ENCODE peak calls at places on chromosomes 2 and 18, in six cellular contexts. N, J, O, V, D and C are unnamed samples.

GRCh38 chr18:60067426-60068210 is 167.8 kb downstream of the PMAIP1 start:
- DNase-seq in J (no peak), V (peak), O (peak), D (no peak), N (peak), C (no peak)

GRCh38 chr2:8515864-8516533 is 165.9 kb upstream of the ID2 start:
- DNase-seq in V (no peak), J (no peak), N (no peak), D (no peak), O (no peak), C (no peak)

GRCh38 chr18:54149078-54149697 is 75.3 kb downstream of the MBD2 start:
- DNase-seq in V (no peak), N (peak), O (peak), J (no peak), D (no peak), C (peak)

GRCh38 chr2:226211439-226211838 is 588.2 kb downstream of the IRS1 start:
- DNase-seq in D (no peak), O (no peak), V (no peak), J (no peak), N (no peak), C (peak)

GRCh38 chr2:166133653-166134052 is 5.8 kb upstream of the SCN1A start:
- DNase-seq in D (no peak), O (no peak), J (no peak), N (no peak), V (no peak), C (no peak)

GRCh38 chr18:50079571-50080295 is 115.2 kb downstream of the MYO5B start:
- DNase-seq in N (no peak), D (no peak), O (no peak), V (no peak), J (no peak), C (no peak)

GRCh38 chr2:174524525-174524924 is 37.7 kb upstream of the GPR155 start:
- DNase-seq in O (no peak), N (no peak), V (no peak), J (no peak), D (no peak), C (no peak)

GRCh38 chr2:96668771-96669170 is 26.2 kb downstream of the FER1L5 start:
- DNase-seq in D (no peak), N (no peak), O (no peak), V (no peak), J (no peak), C (no peak)

GRCh38 chr2:138500592-138501426 is 761 bp upstream of the SPOPL start:
- DNase-seq in D (no peak), J (no peak), N (no peak), V (no peak), O (no peak), C (no peak)

GRCh38 chr2:40127147-40127546 is 324.7 kb downstream of the SLC8A1 start:
- DNase-seq in O (no peak), J (no peak), N (no peak), D (no peak), V (no peak), C (no peak)

GRCh38 chr2:241189856-241190201 is 1.4 kb downstream of the ANO7 start:
- DNase-seq in J (no peak), V (no peak), N (no peak), O (no peak), D (no peak), C (no peak)

GRCh38 chr2:240586919-240587800 is 626 bp downstream of the CAPN10 start:
- DNase-seq in J (peak), D (no peak), N (peak), V (no peak), O (peak), C (no peak)

GRCh38 chr2:26986576-26986975 is 16.1 kb downstream of the MAPRE3 start:
- DNase-seq in J (no peak), D (no peak), O (no peak), V (no peak), N (no peak), C (no peak)

GRCh38 chr18:21194871-21195771 is 46.9 kb upstream of the GREB1L start:
- DNase-seq in J (no peak), V (peak), O (peak), D (no peak), N (peak), C (peak)

GRCh38 chr2:130834091-130834922 is 2.4 kb upstream of the ARHGEF4 start:
- DNase-seq in V (no peak), J (no peak), O (no peak), D (no peak), N (no peak), C (peak)

GRCh38 chr2:199851886-199852285 is 894 bp upstream of the FTCDNL1 start:
- DNase-seq in D (no peak), V (no peak), O (no peak), N (no peak), J (no peak), C (no peak)

GRCh38 chr2:187174582-187174981 is 273.5 kb downstream of the CALCRL start:
- DNase-seq in D (no peak), V (no peak), N (no peak), O (no peak), J (no peak), C (no peak)

GRCh38 chr2:121052507-121052906 is 232.5 kb downstream of the TFCP2L1 start:
- DNase-seq in O (no peak), J (no peak), V (no peak), N (no peak), D (no peak), C (no peak)

GRCh38 chr2:196502413-196502812 is 137.1 kb upstream of the CCDC150 start:
- DNase-seq in D (no peak), N (no peak), V (no peak), J (no peak), O (no peak), C (no peak)

GRCh38 chr18:2914185-2914584 is 67.4 kb downstream of the EMILIN2 start:
- DNase-seq in J (no peak), D (no peak), N (no peak), V (no peak), O (no peak), C (no peak)

GRCh38 chr2:48734576-48735303 is 20.8 kb downstream of the LHCGR start:
- DNase-seq in V (no peak), J (no peak), D (no peak), O (no peak), N (no peak), C (no peak)

GRCh38 chr18:45007531-45007930 is 326.8 kb downstream of the SETBP1 start:
- DNase-seq in O (no peak), J (no peak), N (no peak), V (no peak), D (no peak), C (peak)

GRCh38 chr2:19348692-19349091 is 9.7 kb downstream of the OSR1 start:
- DNase-seq in V (no peak), D (no peak), O (no peak), J (no peak), N (no peak), C (no peak)
- H2BK15ac ChIP-seq in V (no peak), D (no peak), O (no peak), J (no peak), N (no peak), C (no peak)

DNA sequence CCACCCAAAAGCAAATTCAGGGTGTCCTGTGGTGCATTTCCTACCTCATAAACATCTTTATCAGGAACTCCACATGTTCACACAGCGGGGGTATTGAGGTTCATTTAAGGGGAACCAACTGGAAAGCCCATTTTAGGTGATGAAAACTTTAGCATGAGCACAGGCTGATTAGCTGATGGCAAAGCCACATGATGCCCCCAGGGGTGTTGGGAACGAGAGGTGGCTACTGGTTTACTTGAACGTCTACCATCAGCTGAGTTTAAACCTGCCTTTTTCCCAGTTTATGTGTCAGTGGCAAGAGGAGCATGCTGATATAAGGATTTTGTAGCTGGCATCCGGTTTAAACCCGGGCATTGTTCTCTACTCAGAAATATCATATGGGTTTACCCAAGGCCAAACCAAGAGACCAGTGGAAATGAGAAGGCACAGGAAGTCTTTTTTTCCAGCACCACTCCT is 54.5 kb upstream of the UPP2 start:
- DNase-seq in V (no peak), N (peak), O (no peak), J (no peak), D (no peak), C (no peak)
- H2BK15ac ChIP-seq in V (no peak), N (no peak), O (no peak), J (no peak), D (no peak), C (no peak)

GRCh38 chr2:237743561-237744269 is 54.9 kb upstream of the RBM44 start:
- DNase-seq in O (peak), V (no peak), D (no peak), J (no peak), N (no peak), C (peak)
- H2BK15ac ChIP-seq in O (no peak), V (no peak), D (no peak), J (no peak), N (no peak), C (peak)

GRCh38 chr2:246489-247145 is 17.2 kb downstream of the SH3YL1 start:
- DNase-seq in J (no peak), O (peak), D (no peak), N (peak), V (no peak), C (peak)
- H2BK15ac ChIP-seq in J (no peak), O (no peak), D (no peak), N (no peak), V (no peak), C (no peak)

GRCh38 chr18:68504441-68505221 is 210.3 kb downstream of the TMX3 start:
- DNase-seq in V (no peak), N (no peak), O (no peak), D (no peak), J (no peak), C (no peak)
- H2BK15ac ChIP-seq in V (no peak), N (no peak), O (no peak), D (no peak), J (no peak), C (no peak)

GRCh38 chr2:135096665-135097446 is 44.8 kb downstream of the RAB3GAP1 start:
- DNase-seq in N (no peak), J (no peak), D (no peak), V (no peak), O (no peak), C (peak)
- H2BK15ac ChIP-seq in N (no peak), J (no peak), D (no peak), V (no peak), O (no peak), C (no peak)

GRCh38 chr2:72361516-72361915 is 213.9 kb upstream of the CYP26B1 start:
- DNase-seq in N (no peak), D (no peak), V (no peak), O (no peak), J (no peak), C (no peak)

GRCh38 chr2:72361042-72361441 is 213.4 kb upstream of the CYP26B1 start:
- DNase-seq in N (no peak), V (no peak), J (no peak), D (no peak), O (no peak), C (no peak)

GRCh38 chr2:72367530-72368225 is 220.0 kb upstream of the CYP26B1 start:
- DNase-seq in O (peak), N (peak), D (no peak), V (no peak), J (peak), C (peak)

DNA sequence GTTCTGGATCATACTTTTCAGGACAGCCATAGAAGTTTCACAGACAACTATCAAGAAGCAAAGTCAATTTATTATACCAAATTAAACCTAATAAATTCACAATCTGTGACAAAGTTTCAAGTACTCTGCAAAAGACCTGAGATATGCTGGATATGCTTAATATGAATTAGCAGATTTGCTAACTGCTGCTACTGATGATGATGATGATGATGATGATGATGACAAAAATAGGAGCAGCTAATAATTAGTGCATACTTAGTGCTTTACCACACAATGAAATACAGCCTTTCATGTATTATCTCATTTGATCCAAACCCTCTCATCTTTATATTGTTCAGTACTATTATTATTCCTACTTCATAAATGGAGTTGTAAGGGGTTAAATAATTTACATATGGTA is 215.7 kb upstream of the CYP26B1 start:
- DNase-seq in D (no peak), V (no peak), J (no peak), O (no peak), N (no peak), C (no peak)
- H2BK15ac ChIP-seq in D (no peak), V (no peak), J (no peak), O (no peak), N (no peak), C (no peak)

DNA sequence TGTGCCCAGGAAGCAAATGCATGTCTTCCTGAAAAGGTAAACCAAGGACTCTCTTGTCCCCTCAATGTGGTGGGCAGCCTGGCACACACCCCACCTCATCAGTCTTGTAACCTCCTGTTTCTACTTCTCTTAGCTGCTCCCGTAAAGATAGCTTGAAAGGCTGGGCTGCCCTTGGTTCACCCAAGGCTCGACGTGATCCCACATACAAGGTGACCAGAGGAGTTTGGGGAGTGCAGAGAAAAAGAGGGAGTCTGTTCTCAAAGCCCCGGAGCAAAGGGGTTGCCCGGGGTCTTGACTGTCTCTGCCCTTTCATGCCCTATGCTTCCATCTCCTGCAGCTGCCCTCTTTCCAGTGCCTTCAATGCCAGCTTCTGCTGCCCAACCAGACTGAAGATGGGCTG is 18.3 kb upstream of the FOSL2 start:
- DNase-seq in N (no peak), V (no peak), J (no peak), O (no peak), D (no peak), C (no peak)
- H2BK15ac ChIP-seq in N (no peak), V (peak), J (no peak), O (no peak), D (no peak), C (no peak)

GRCh38 chr18:39453882-39454281 is 1888.3 kb upstream of the CELF4 start:
- DNase-seq in D (no peak), O (peak), J (no peak), V (no peak), N (peak), C (peak)
- H2BK15ac ChIP-seq in D (no peak), O (no peak), J (no peak), V (no peak), N (no peak), C (no peak)